ENCODE peak calls at places on chromosomes 2 and 18, in five cellular contexts. W is heart left ventricle, P is colonic mucosa, U is uterus, X is kidney epithelial cell. L is an unnamed sample.

GRCh38 chr2:73913414-73914054 is 13.1 kb upstream of the DGUOK start:
- DNase-seq in W (no peak), P (no peak), U (no peak), X (no peak), L (no peak)

GRCh38 chr2:43078301-43078700 is 148.1 kb downstream of the ZFP36L2 start:
- DNase-seq in W (no peak), P (no peak), U (no peak), X (no peak), L (no peak)

GRCh38 chr18:64019922-64020756 is 50.3 kb downstream of the SERPINB8 start:
- DNase-seq in W (no peak), P (no peak), U (no peak), X (peak; percentile 5), L (no peak)

GRCh38 chr2:145411493-145411892 is 891.6 kb upstream of the ZEB2 start:
- DNase-seq in W (no peak), P (no peak), U (no peak), X (no peak), L (no peak)

GRCh38 chr18:65983750-65984149 is 232.9 kb downstream of the CDH7 start:
- DNase-seq in W (no peak), P (no peak), U (no peak), X (no peak), L (peak; percentile 3)

GRCh38 chr2:5975406-5975805 is 283.2 kb downstream of the SOX11 start:
- DNase-seq in W (no peak), P (no peak), U (no peak), X (no peak), L (no peak)

GRCh38 chr18:62721837-62722795 is 6.8 kb downstream of the PHLPP1 start:
- DNase-seq in W (no peak), P (no peak), U (no peak), X (no peak), L (peak; percentile 46)

GRCh38 chr2:32284321-32284720 is 6.6 kb downstream of the YIPF4 start:
- DNase-seq in W (no peak), P (no peak), U (no peak), X (no peak), L (peak; percentile 56)

GRCh38 chr2:96962567-96963203 is 23.7 kb downstream of the FAM178B start:
- DNase-seq in W (no peak), P (no peak), U (no peak), X (no peak), L (no peak)

GRCh38 chr2:236976271-236977120 is 109.2 kb upstream of the COPS8 start:
- DNase-seq in W (no peak), P (no peak), U (no peak), X (no peak), L (no peak)

GRCh38 chr2:10135296-10136089 is 13.0 kb downstream of the RRM2 start:
- DNase-seq in W (no peak), P (no peak), U (no peak), X (no peak), L (no peak)

GRCh38 chr2:66364495-66364992 is 70.4 kb upstream of the MEIS1 start:
- DNase-seq in W (no peak), P (no peak), U (no peak), X (peak; percentile 39), L (peak; percentile 87)

GRCh38 chr2:173972636-173973035 is 7.5 kb upstream of the SP3 start:
- DNase-seq in W (no peak), P (no peak), U (no peak), X (no peak), L (no peak)

GRCh38 chr2:30181176-30181575 is 34.4 kb downstream of the YPEL5 start:
- DNase-seq in W (no peak), P (no peak), U (no peak), X (no peak), L (no peak)

GRCh38 chr2:102051659-102052366 is 60.1 kb downstream of the IL1R2 start:
- DNase-seq in W (no peak), P (no peak), U (no peak), X (no peak), L (no peak)

GRCh38 chr2:138030459-138030858 is 66.2 kb downstream of the HNMT start:
- DNase-seq in W (no peak), P (no peak), U (no peak), X (peak; percentile 48), L (peak; percentile 88)

GRCh38 chr2:52597361-52597760 is 1170.2 kb upstream of the CHAC2 start:
- DNase-seq in W (no peak), P (no peak), U (no peak), X (no peak), L (peak; percentile 62)

GRCh38 chr2:88831792-88832248 is 140.3 kb downstream of the RPIA start:
- DNase-seq in W (peak; percentile 76), P (peak; percentile 76), U (no peak), X (no peak), L (peak; percentile 81)

GRCh38 chr2:145753966-145754365 is 1234.0 kb upstream of the ZEB2 start:
- DNase-seq in W (no peak), P (no peak), U (no peak), X (no peak), L (no peak)

GRCh38 chr2:160492401-160493226 is 993 bp downstream of the RBMS1 start:
- DNase-seq in W (peak; percentile 88), P (peak; percentile 57), U (peak; percentile 75), X (no peak), L (peak; percentile 71)

GRCh38 chr2:178891265-178891958 is 84.2 kb upstream of the TTN start:
- DNase-seq in W (no peak), P (peak; percentile 67), U (peak; percentile 27), X (no peak), L (peak; percentile 86)

GRCh38 chr2:238602223-238602945 is 175.7 kb downstream of the ASB1 start:
- DNase-seq in W (no peak), P (no peak), U (no peak), X (no peak), L (no peak)

GRCh38 chr2:30865218-30865617 is 58.0 kb upstream of the CAPN13 start:
- DNase-seq in W (no peak), P (no peak), U (no peak), X (no peak), L (no peak)

GRCh38 chr2:41033127-41033526 is 581.2 kb upstream of the SLC8A1 start:
- DNase-seq in W (no peak), P (no peak), U (no peak), X (no peak), L (no peak)

GRCh38 chr2:237692601-237693079 is 65.3 kb downstream of the LRRFIP1 start:
- DNase-seq in W (peak; percentile 73), P (no peak), U (peak; percentile 67), X (no peak), L (no peak)

GRCh38 chr2:12352891-12353290 is 363.8 kb upstream of the TRIB2 start:
- DNase-seq in W (no peak), P (no peak), U (no peak), X (no peak), L (no peak)

GRCh38 chr18:38963943-38964660 is 1398.5 kb upstream of the CELF4 start:
- DNase-seq in W (no peak), P (no peak), U (no peak), X (no peak), L (no peak)

GRCh38 chr2:238423561-238424312 is 3.0 kb upstream of the ASB1 start:
- DNase-seq in W (no peak), P (peak; percentile 14), U (no peak), X (no peak), L (no peak)

DNA sequence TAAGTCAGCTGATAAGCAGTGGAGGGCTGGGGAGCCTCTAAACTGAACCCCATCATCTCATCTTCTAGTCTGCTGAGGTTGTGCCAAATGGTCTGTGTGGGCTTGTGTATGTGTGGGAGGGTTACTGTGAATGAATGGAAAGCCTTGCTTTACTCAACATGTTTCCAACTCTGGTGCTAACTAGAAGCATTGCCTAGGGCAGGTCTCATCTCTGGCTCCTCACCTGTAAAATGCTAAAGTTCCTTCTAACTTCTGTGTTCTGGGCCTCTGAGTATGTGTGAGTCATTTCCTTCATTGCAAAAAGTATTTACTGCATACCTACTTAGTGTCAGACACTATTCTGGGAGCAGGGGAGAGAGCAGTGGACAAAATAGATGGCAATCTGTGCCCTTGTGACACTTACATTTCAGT is 1.3 kb downstream of the LIPG start:
- DNase-seq in W (no peak), P (no peak), U (no peak), X (no peak), L (peak; percentile 50)
- H3K4me3 ChIP-seq in W (no peak overlapping the region), P (peak overlapping the region; percentile 45), U (no peak overlapping the region), X (peak overlapping the region; percentile 67), L (peak overlapping the region; percentile 61)

GRCh38 chr2:230924092-230924469 is 961 bp downstream of the GPR55 start:
- DNase-seq in W (peak; percentile 18), P (no peak), U (no peak), X (no peak), L (no peak)

GRCh38 chr2:230920167-230920566 is 4.9 kb downstream of the GPR55 start:
- DNase-seq in W (no peak), P (no peak), U (no peak), X (no peak), L (no peak)

GRCh38 chr2:230919681-230920080 is 5.4 kb downstream of the GPR55 start:
- DNase-seq in W (no peak), P (no peak), U (no peak), X (no peak), L (no peak)

GRCh38 chr2:230922951-230923717 is 1.9 kb downstream of the GPR55 start:
- DNase-seq in W (no peak), P (no peak), U (no peak), X (no peak), L (no peak)

DNA sequence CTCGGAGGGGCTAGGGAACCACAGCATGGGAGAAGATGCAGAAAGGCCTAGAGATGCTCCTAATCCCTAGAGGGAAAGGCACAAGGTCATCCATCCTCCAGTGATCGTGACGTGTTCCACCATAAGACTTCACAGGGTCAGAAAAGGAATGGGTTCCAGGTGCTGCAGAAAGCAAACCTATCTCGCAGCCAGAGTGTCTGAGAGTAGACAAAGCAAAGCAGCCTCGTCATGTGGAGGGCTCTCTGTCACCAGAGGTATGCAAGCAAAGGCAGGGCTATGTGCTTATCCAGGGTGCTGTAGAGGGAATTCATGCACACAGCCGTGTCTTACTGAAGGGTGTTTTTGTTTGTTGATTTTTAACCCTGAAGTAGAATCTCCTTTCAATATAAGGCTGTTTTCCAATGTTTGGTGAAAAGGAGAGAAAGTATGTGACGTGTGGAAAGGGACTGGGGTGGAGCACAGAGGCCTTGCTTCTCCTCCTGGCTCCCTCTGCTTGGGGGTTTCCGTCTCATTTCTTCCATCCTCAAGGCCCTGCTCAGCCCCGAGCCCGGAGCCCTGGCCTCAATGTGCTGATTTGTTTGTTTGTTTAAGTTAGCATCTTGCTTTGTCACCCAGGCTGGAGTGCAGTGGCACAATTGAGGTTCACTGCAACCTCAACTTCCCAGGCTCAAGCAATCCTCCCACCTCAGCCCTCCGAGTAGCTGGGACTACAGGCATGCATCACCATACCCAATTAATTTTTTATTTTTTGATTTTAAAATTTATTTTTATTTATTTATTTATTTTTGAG is 3.0 kb downstream of the GPR55 start:
- DNase-seq in W (peak; percentile 27), P (no peak), U (no peak), X (no peak), L (no peak)
- H3K4me3 ChIP-seq in W (no peak overlapping the region), P (no peak overlapping the region), U (no peak overlapping the region), X (no peak overlapping the region), L (no peak overlapping the region)

DNA sequence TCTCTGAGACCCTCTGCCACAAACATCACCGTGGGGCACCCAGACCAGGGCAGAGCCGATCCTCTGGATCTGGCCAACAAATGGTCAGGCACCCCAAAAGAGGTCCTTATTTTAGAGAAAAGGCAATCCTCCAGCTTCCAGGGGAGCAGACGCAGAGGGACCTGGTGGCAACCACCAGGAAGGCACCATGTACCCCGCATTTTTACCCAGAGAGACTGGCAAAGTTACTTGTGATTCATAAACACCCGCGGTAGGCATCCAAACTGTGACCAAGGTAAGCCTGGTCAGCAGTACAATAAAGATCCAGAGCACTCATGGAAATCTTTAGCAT is 10.5 kb downstream of the LIMS2 start:
- DNase-seq in W (no peak), P (no peak), U (no peak), X (no peak), L (no peak)
- H3K4me3 ChIP-seq in W (peak overlapping the region; percentile 48), P (no peak overlapping the region), U (peak overlapping the region; percentile 28), X (no peak overlapping the region), L (no peak overlapping the region)

GRCh38 chr2:86035883-86036789 is 69.5 kb downstream of the POLR1A start:
- DNase-seq in W (peak; percentile 90), P (peak; percentile 67), U (peak; percentile 78), X (no peak), L (peak; percentile 97)
- H3K4me3 ChIP-seq in W (no peak overlapping the region), P (no peak overlapping the region), U (no peak overlapping the region), X (no peak overlapping the region), L (no peak overlapping the region)